ENCODE peak calls at places on chromosomes 7 and 10, in seven cellular contexts. D is HS-27A, P is Right ventricle myocardium inferior, T is NAMALWA, S is cardiac fibroblast, Z is Calu3, V is type B pancreatic cell. Q is an unnamed sample.

GRCh38 chr7:142793156-142793555 is 22.4 kb downstream of the PRSS2 start:
- DNase-seq in D (no peak), P (no peak), T (no peak), S (no peak), Z (no peak), V (no peak), Q (no peak)

GRCh38 chr7:31948041-31948440 is 122.2 kb downstream of the PDE1C start:
- DNase-seq in D (no peak), P (no peak), T (no peak), S (peak; percentile 67), Z (peak; percentile 44), V (no peak), Q (no peak)

GRCh38 chr7:147170341-147171012 is 1053.9 kb downstream of the CNTNAP2 start:
- DNase-seq in D (no peak), P (no peak), T (no peak), S (no peak), Z (no peak), V (no peak), Q (no peak)

GRCh38 chr10:83142074-83142563 is 997.2 kb upstream of the GHITM start:
- DNase-seq in D (no peak), P (no peak), T (no peak), S (no peak), Z (no peak), V (no peak), Q (no peak)

GRCh38 chr10:96301616-96302015 is 2.6 kb upstream of the DNTT start:
- DNase-seq in D (no peak), P (no peak), T (no peak), S (no peak), Z (no peak), V (no peak), Q (no peak)

GRCh38 chr7:155295511-155295910 is 2.2 kb upstream of the INSIG1 start:
- DNase-seq in D (no peak), P (no peak), T (peak; percentile 24), S (no peak), Z (no peak), V (no peak), Q (no peak)

GRCh38 chr10:86299562-86299961 is 67.0 kb downstream of the GRID1 start:
- DNase-seq in D (no peak), P (no peak), T (no peak), S (no peak), Z (no peak), V (peak; percentile 10), Q (no peak)

GRCh38 chr10:24884316-24884715 is 68.1 kb downstream of the PRTFDC1 start:
- DNase-seq in D (no peak), P (no peak), T (no peak), S (no peak), Z (no peak), V (no peak), Q (no peak)

GRCh38 chr7:6917258-6917657 is 91.2 kb upstream of the CCZ1B start:
- DNase-seq in D (no peak), P (no peak), T (no peak), S (no peak), Z (no peak), V (no peak), Q (no peak)

GRCh38 chr7:81956520-81956919 is 186.7 kb upstream of the HGF start:
- DNase-seq in D (no peak), P (no peak), T (peak; percentile 88), S (peak; percentile 85), Z (peak; percentile 9), V (no peak), Q (peak; percentile 73)

GRCh38 chr10:99374972-99375371 is 45.8 kb downstream of the CNNM1 start:
- DNase-seq in D (no peak), P (no peak), T (no peak), S (no peak), Z (no peak), V (no peak), Q (no peak)

GRCh38 chr7:76285604-76286374 is 16.7 kb upstream of the HSPB1 start:
- DNase-seq in D (no peak), P (no peak), T (no peak), S (no peak), Z (no peak), V (no peak), Q (no peak)

GRCh38 chr7:50349963-50350944 is 45.7 kb downstream of the IKZF1 start:
- DNase-seq in D (no peak), P (no peak), T (no peak), S (no peak), Z (no peak), V (no peak), Q (no peak)

GRCh38 chr10:48251152-48251524 is 23.4 kb downstream of the FRMPD2 start:
- DNase-seq in D (no peak), P (no peak), T (no peak), S (peak; percentile 25), Z (no peak), V (no peak), Q (no peak)

GRCh38 chr7:85320699-85321476 is 134.0 kb upstream of the SEMA3D start:
- DNase-seq in D (no peak), P (no peak), T (no peak), S (no peak), Z (no peak), V (no peak), Q (no peak)

GRCh38 chr7:8291742-8292141 is 29.8 kb upstream of the ICA1 start:
- DNase-seq in D (no peak), P (no peak), T (no peak), S (no peak), Z (no peak), V (no peak), Q (no peak)

GRCh38 chr10:100894033-100894432 is 18.7 kb upstream of the SLF2 start:
- DNase-seq in D (no peak), P (peak; percentile 25), T (no peak), S (no peak), Z (no peak), V (no peak), Q (peak; percentile 83)

GRCh38 chr10:87702260-87702972 is 42.7 kb downstream of the PAPSS2 start:
- DNase-seq in D (no peak), P (no peak), T (no peak), S (no peak), Z (no peak), V (no peak), Q (no peak)

GRCh38 chr7:155356323-155357105 is 58.8 kb downstream of the INSIG1 start:
- DNase-seq in D (no peak), P (peak; percentile 23), T (no peak), S (no peak), Z (peak; percentile 66), V (no peak), Q (peak; percentile 85)

GRCh38 chr7:30225863-30226361 is 58.5 kb upstream of the ZNRF2 start:
- DNase-seq in D (no peak), P (peak; percentile 74), T (peak; percentile 76), S (peak; percentile 71), Z (peak; percentile 82), V (no peak), Q (peak; percentile 2)

GRCh38 chr7:76261935-76262334 is 40.5 kb upstream of the HSPB1 start:
- DNase-seq in D (no peak), P (no peak), T (peak; percentile 38), S (no peak), Z (no peak), V (no peak), Q (no peak)

GRCh38 chr10:89295597-89295996 is 6.2 kb upstream of the IFIT2 start:
- DNase-seq in D (no peak), P (no peak), T (no peak), S (peak; percentile 70), Z (no peak), V (no peak), Q (no peak)

GRCh38 chr7:127937066-127937680 is 94.1 kb downstream of the LRRC4 start:
- DNase-seq in D (no peak), P (no peak), T (no peak), S (no peak), Z (no peak), V (no peak), Q (no peak)

GRCh38 chr10:100006241-100006886 is 3.4 kb downstream of the DNMBP start:
- DNase-seq in D (peak; percentile 79), P (no peak), T (peak; percentile 49), S (peak; percentile 88), Z (peak; percentile 12), V (no peak), Q (no peak)

GRCh38 chr7:134905375-134905774 is 80.9 kb upstream of the AGBL3 start:
- DNase-seq in D (no peak), P (peak; percentile 30), T (no peak), S (peak; percentile 94), Z (no peak), V (no peak), Q (no peak)

GRCh38 chr7:2724453-2725177 is 36.6 kb downstream of the AMZ1 start:
- DNase-seq in D (no peak), P (peak; percentile 34), T (no peak), S (no peak), Z (no peak), V (no peak), Q (no peak)

GRCh38 chr7:92754756-92755581 is 81.4 kb downstream of the CDK6 start:
- DNase-seq in D (no peak), P (peak; percentile 50), T (no peak), S (no peak), Z (no peak), V (no peak), Q (no peak)

GRCh38 chr7:84700563-84701370 is 486.1 kb downstream of the SEMA3D start:
- DNase-seq in D (no peak), P (no peak), T (no peak), S (peak; percentile 5), Z (no peak), V (no peak), Q (no peak)

Q was measured in NCI-H526.